ENCODE peak calls at places on chromosome 21, in seven cellular contexts. A is Peyer's patch, N is suprapubic skin, W is K562, C is stomach, B is ovary, D is esophagus squamous epithelium. J is an unnamed sample.

GRCh38 chr21:36584980-36585940 is 105.3 kb upstream of the CLDN14 start:
- DNase-seq in N (no peak), C (no peak), W (peak; percentile 13), A (no peak), D (no peak), B (no peak), J (no peak)

GRCh38 chr21:29318354-29318753 is 19.6 kb downstream of the BACH1 start:
- DNase-seq in A (no peak), D (no peak), B (no peak), N (no peak), W (no peak), C (no peak), J (no peak)

GRCh38 chr21:31011412-31011811 is 26.9 kb downstream of the KRTAP19-8 start:
- DNase-seq in A (no peak), N (no peak), W (no peak), B (no peak), C (no peak), D (no peak), J (peak; percentile 8)

GRCh38 chr21:16588433-16588860 is 858.7 kb downstream of the USP25 start:
- DNase-seq in N (peak; percentile 89), D (no peak), B (peak; percentile 77), C (peak; percentile 31), A (peak; percentile 50), W (no peak), J (peak; percentile 21)

GRCh38 chr21:36434144-36434543 is 45.8 kb downstream of the CLDN14 start:
- DNase-seq in A (no peak), W (no peak), D (no peak), C (no peak), B (no peak), N (no peak), J (no peak)

GRCh38 chr21:35559128-35559831 is 501.0 kb downstream of the SETD4 start:
- DNase-seq in A (no peak), W (peak; percentile 21), C (no peak), D (no peak), B (no peak), N (no peak), J (no peak)

GRCh38 chr21:21897275-21897883 is 899.2 kb downstream of the NCAM2 start:
- DNase-seq in A (no peak), N (no peak), D (no peak), W (no peak), B (no peak), C (no peak), J (no peak)

GRCh38 chr21:35614412-35614901 is 445.9 kb downstream of the SETD4 start:
- DNase-seq in A (no peak), B (no peak), D (no peak), C (no peak), N (no peak), W (peak; percentile 61), J (no peak)

DNA sequence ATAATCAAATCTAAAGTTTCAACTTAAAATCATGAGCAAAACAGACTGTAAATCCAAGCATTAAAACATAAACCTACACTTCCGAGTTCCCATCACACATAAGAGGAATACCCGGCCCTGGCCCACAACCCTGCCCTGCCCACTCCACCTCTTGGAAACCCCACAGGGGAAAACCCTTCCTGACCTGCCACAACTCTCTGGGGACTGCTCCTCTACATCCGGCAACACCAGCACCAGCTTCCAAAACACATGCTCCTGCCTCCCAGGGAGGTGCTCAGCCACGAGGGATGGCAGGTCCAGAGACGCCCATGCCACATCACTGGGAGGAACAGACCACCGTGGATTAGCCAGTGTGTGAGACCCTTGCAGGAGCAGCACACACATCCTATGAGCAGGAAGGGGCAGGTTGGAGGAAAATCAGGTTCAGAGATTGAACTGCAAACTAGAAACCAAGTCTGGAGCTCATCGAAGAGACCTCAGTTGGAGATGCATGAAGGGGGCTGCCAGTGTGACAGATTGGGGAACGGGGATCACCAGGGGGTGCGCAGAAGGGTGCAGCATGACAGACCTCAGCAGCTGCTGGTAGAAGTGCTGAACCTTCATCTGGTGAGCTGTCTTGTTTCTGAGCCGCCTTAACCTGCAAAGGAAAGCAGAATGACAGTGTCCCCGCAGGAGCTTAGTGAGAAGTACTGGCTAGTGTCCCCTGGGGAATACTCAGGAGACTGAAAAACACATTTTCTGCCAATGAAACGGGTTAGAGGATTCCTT is 25.8 kb upstream of the LSS start:
- DNase-seq in A (no peak), B (no peak), W (no peak), D (no peak), C (no peak), N (no peak), J (no peak)
- H3K27ac ChIP-seq in A (no peak overlapping the region), B (no peak overlapping the region), W (peak overlapping the region; percentile 64), D (no peak overlapping the region), C (no peak overlapping the region), N (no peak overlapping the region), J (no peak overlapping the region)

DNA sequence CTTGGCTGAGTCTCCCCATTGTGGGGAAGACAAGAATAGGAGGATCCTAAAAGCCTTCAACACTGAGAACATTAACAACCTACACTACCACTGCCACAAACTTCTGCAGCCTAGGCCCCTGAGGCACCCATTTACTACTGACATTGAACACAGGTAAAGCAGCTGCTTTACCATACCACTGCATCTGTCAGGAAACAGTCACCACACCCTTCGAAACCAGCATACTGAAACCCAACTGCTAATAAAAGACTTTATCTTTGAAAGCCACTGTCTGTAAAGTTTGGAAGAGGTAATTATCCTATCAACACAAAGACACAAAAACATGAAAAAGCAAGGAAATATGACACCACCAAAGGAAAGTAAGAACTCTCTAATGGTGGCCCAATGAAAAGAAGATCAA is 7.4 kb downstream of the IFNAR1 start:
- DNase-seq in C (no peak), A (no peak), B (no peak), D (no peak), N (no peak), W (peak; percentile 73), J (no peak)
- TF ChIP-seq POLR2A in C (no peak), A (no peak), B (no peak), D (no peak), N (no peak), W (no peak), J (no peak)

GRCh38 chr21:38439336-38439900 is 58.9 kb downstream of the ERG start:
- DNase-seq in D (no peak), N (no peak), W (no peak), B (no peak), A (no peak), C (no peak), J (no peak)
- H3K4me1 ChIP-seq in D (peaks cover 5% of the 10 kb centered on the region), N (peaks cover 10% of the 10 kb centered on the region), W (peaks cover 4% of the 10 kb centered on the region), B (peaks cover 10% of the 10 kb centered on the region), A (no peaks in the 10 kb centered on the region), C (peaks cover 9% of the 10 kb centered on the region), J (no peaks in the 10 kb centered on the region)

DNA sequence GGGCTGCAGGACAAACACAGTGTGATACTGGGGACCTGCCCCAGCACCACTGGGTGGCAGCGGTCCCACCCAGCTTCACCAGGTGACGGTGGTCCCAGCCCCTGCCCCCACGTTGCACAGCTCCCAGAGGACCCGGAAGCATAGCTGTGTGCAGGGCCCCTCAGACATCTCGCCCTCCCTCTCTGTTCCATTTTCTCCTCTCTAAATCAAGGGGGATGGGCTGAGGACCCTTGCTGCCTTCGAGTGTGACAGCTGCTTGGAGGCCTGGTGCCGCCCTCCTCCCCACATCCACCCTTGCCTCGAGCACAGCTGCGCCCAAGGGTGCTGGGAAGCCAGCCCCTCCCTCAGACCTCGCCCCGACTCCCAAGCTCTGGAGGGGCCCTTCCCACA is 16.1 kb upstream of the LRRC3 start:
- DNase-seq in D (no peak), N (no peak), B (peak; percentile 18), C (no peak), A (peak; percentile 12), W (no peak), J (no peak)
- H3K27ac ChIP-seq in D (no peak overlapping the region), N (no peak overlapping the region), B (no peak overlapping the region), C (peak overlapping the region; percentile 55), A (no peak overlapping the region), W (no peak overlapping the region), J (peak overlapping the region; percentile 69)

GRCh38 chr21:33268392-33268735 is 2.2 kb downstream of the IL10RB start:
- DNase-seq in A (no peak), C (peak; percentile 38), D (no peak), N (no peak), B (no peak), W (no peak), J (peak; percentile 45)
- TF ChIP-seq POLR2A in A (peak; percentile 8), C (no peak), D (no peak), N (no peak), B (no peak), W (no peak), J (no peak)

GRCh38 chr21:39330001-39330400 is 16.6 kb upstream of the BRWD1 start:
- DNase-seq in A (no peak), B (no peak), W (no peak), C (no peak), N (no peak), D (no peak), J (no peak)
- H3K4me1 ChIP-seq in A (no peaks in the 10 kb centered on the region), B (peaks cover 3% of the 10 kb centered on the region), W (peaks cover 9% of the 10 kb centered on the region), C (no peaks in the 10 kb centered on the region), N (no peaks in the 10 kb centered on the region), D (no peaks in the 10 kb centered on the region), J (no peaks in the 10 kb centered on the region)

DNA sequence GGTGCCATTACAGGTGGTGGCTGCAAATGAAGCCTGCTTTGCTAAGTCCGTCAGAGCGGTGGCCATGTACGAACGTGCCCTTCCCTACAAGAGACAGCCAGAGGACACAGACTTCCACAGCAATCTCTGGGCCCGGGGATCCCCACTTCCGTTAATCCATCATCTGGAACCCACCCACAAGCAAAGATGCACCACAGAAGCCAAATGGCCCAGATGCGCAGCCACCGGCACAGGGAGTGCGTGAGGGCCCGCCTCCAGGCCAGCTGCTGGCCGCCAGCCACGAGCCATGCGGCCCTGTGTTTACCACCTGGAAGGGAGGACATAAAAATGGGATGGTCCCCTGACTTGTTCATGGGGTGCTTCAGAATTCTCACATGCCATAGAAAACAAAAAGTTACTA is 22.1 kb downstream of the MRAP start:
- DNase-seq in A (no peak), N (no peak), D (no peak), C (no peak), W (no peak), B (no peak), J (no peak)
- H3K27ac ChIP-seq in A (no peak overlapping the region), N (no peak overlapping the region), D (no peak overlapping the region), C (no peak overlapping the region), W (no peak overlapping the region), B (no peak overlapping the region), J (no peak overlapping the region)

DNA sequence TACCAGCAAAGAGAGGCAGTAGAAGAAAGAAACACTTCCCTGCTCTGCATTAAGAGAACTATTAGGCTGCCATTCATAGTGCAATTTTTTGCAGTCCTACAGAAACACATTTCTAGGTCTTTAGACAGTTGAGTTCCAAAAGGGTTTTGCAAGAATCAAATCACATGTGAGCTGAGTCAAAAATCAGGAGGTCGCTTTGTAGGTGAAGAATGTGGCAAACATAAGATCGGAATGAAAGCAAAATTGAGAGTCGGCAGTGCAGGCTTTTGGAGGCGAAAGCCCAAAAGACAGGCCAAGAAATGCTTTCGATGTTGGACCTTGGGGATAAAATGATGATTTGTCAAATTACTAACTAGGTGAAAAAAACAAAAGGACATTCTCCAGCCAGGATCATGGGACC is 213.5 kb upstream of the NRIP1 start:
- DNase-seq in A (no peak), B (no peak), C (no peak), N (no peak), W (no peak), D (no peak), J (no peak)
- TF ChIP-seq POLR2A in A (no peak), B (no peak), C (no peak), N (no peak), W (no peak), D (no peak), J (no peak)

J was measured in transverse colon.